ENCODE peak calls at places on chromosomes 5 and 9, in four cellular contexts. I is K562, K is HepG2, O is GM12878. Z is an unnamed sample.

GRCh38 chr5:14896091-14896490 is 24.5 kb upstream of the ANKH start:
- DNase-seq in I (no peak), K (no peak), O (no peak), Z (no peak)

GRCh38 chr9:94697972-94698581 is 28.4 kb upstream of the AOPEP start:
- DNase-seq in I (no peak), K (peak), O (no peak), Z (peak)

GRCh38 chr9:107888773-107889227 is 399.2 kb upstream of the KLF4 start:
- DNase-seq in I (no peak), K (no peak), O (no peak), Z (no peak)

GRCh38 chr9:31304576-31304975 is 1079.9 kb upstream of the ACO1 start:
- DNase-seq in I (no peak), K (no peak), O (no peak), Z (no peak)

GRCh38 chr5:159316519-159317383 is 13.5 kb downstream of the IL12B start:
- DNase-seq in I (peak), K (peak), O (no peak), Z (peak)

GRCh38 chr5:38650540-38651275 is 94.3 kb upstream of the LIFR start:
- DNase-seq in I (no peak), K (no peak), O (no peak), Z (no peak)

GRCh38 chr9:127248241-127248640 is 16.3 kb upstream of the GARNL3 start:
- DNase-seq in I (no peak), K (no peak), O (no peak), Z (no peak)

GRCh38 chr9:84778537-84778936 is 109.0 kb downstream of the NTRK2 start:
- DNase-seq in I (no peak), K (no peak), O (no peak), Z (no peak)

GRCh38 chr5:6766558-6767191 is 53.4 kb downstream of the TENT4A start:
- DNase-seq in I (no peak), K (no peak), O (no peak), Z (no peak)

GRCh38 chr5:143101740-143102386 is 301.6 kb downstream of the NR3C1 start:
- DNase-seq in I (peak), K (no peak), O (no peak), Z (no peak)

GRCh38 chr5:172093965-172094364 is 87.5 kb upstream of the FBXW11 start:
- DNase-seq in I (no peak), K (no peak), O (no peak), Z (no peak)

GRCh38 chr5:160280384-160281090 is 31.8 kb downstream of the CCNJL start:
- DNase-seq in I (no peak), K (no peak), O (no peak), Z (no peak)

GRCh38 chr5:125883223-125883622 is 540.0 kb upstream of the GRAMD2B start:
- DNase-seq in I (no peak), K (no peak), O (no peak), Z (peak)

GRCh38 chr5:95731571-95732554 is 727 bp downstream of the RHOBTB3 start:
- DNase-seq in I (no peak), K (peak), O (no peak), Z (peak)

GRCh38 chr9:106846307-106846706 is 16.7 kb upstream of the ZNF462 start:
- DNase-seq in I (no peak), K (no peak), O (no peak), Z (no peak)

GRCh38 chr5:93583525-93583798 is 440 bp downstream of the NR2F1 start:
- DNase-seq in I (no peak), K (no peak), O (no peak), Z (no peak)

GRCh38 chr5:16406630-16407029 is 59.0 kb downstream of the ZNF622 start:
- DNase-seq in I (no peak), K (no peak), O (no peak), Z (no peak)

GRCh38 chr9:71446499-71447411 is 321.6 kb downstream of the CEMIP2 start:
- DNase-seq in I (peak), K (peak), O (no peak), Z (peak)

GRCh38 chr5:52469835-52470234 is 317.9 kb upstream of the ITGA1 start:
- DNase-seq in I (no peak), K (no peak), O (no peak), Z (no peak)

GRCh38 chr5:2860101-2860500 is 108.6 kb upstream of the IRX2 start:
- DNase-seq in I (no peak), K (no peak), O (no peak), Z (no peak)

GRCh38 chr5:150574818-150575537 is 65.5 kb upstream of the SYNPO start:
- DNase-seq in I (no peak), K (no peak), O (no peak), Z (no peak)

GRCh38 chr5:123487298-123487697 is 24.7 kb upstream of the CSNK1G3 start:
- DNase-seq in I (no peak), K (no peak), O (no peak), Z (no peak)

GRCh38 chr5:55308254-55308836 is 556 bp downstream of the MTREX start:
- DNase-seq in I (peak), K (peak), O (no peak), Z (peak)

GRCh38 chr9:134055981-134056461 is 11.8 kb downstream of the BRD3 start:
- DNase-seq in I (no peak), K (no peak), O (no peak), Z (no peak)

GRCh38 chr9:8287970-8288369 is 488.4 kb upstream of the DMAC1 start:
- DNase-seq in I (no peak), K (no peak), O (no peak), Z (no peak)

GRCh38 chr5:139747583-139748504 is 47.8 kb upstream of the PSD2 start:
- DNase-seq in I (peak), K (no peak), O (no peak), Z (no peak)

GRCh38 chr9:94250456-94250855 is 8.6 kb upstream of the ZNF169 start:
- DNase-seq in I (no peak), K (no peak), O (no peak), Z (no peak)

DNA sequence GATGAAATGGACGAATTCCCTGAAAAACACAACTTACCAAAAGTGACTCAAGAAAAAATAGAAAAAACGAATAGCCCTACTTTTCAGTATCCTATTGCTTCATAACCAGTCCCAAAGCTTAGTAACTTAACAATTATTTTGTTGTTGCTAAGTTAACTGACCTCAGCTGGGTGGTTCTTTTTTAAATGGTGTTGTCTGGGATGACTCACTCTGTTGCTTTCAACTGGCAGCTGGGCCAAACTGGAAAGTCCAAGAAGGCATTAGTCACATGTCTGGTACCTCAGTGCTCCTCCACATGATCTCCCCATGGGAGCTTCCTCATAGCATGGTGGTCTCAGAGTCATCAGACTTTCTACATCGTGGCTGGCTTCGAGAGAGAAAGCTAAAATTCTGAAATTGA is 47.8 kb upstream of the ADAMTS2 start:
- DNase-seq in I (no peak), K (no peak), O (no peak), Z (no peak)
- TF ChIP-seq TARDBP in I (no peak), K (no peak), O (no peak), Z (no peak)

GRCh38 chr5:87277279-87277835 is 9.7 kb downstream of the RASA1 start:
- DNase-seq in I (no peak), K (no peak), O (no peak), Z (no peak)
- TF ChIP-seq TARDBP in I (no peak), K (no peak), O (no peak), Z (no peak)

GRCh38 chr9:114176601-114177295 is 21.4 kb downstream of the COL27A1 start:
- DNase-seq in I (no peak), K (no peak), O (no peak), Z (no peak)

GRCh38 chr9:114178756-114179450 is 23.6 kb downstream of the COL27A1 start:
- DNase-seq in I (no peak), K (no peak), O (no peak), Z (no peak)

GRCh38 chr9:114179516-114179915 is 24.2 kb downstream of the COL27A1 start:
- DNase-seq in I (no peak), K (no peak), O (no peak), Z (no peak)

GRCh38 chr9:114178076-114178475 is 22.7 kb downstream of the COL27A1 start:
- DNase-seq in I (no peak), K (no peak), O (no peak), Z (no peak)

DNA sequence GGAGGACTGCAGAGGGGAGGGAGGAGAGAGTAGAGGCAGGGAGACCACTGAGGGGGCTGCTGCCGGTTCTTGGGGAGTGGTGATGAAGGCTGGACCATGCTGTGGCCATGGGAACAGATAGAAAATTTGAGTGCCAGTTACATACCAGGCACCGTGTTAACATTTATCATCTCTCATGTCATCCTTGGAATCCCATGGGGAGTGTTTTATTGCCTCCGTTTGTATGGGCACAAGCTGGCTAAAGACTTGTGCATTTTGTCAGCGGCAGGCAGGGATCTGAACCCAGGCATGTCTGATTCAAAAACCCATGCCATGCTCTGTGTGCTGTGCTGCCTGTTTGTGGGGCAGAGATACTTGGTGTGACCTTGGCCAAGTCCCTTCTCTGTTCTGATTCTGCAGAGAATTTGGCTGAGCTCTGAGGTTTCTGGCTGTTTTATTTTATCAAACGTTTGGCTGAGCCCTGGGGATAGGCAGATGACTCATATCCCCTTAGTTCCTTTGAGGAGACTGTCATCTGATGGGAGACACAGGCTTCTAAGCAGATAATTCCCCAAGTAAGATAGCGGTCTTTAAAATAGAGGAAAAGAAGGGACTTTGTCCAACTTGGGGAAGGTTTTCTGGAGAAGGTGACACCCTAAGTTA is 22.2 kb downstream of the COL27A1 start:
- DNase-seq in I (peak), K (no peak), O (no peak), Z (no peak)
- TF ChIP-seq TARDBP in I (no peak), K (no peak), O (no peak), Z (no peak)

GRCh38 chr9:60545346-60546315 is 368.6 kb upstream of the SPATA31A5 start:
- DNase-seq in I (no peak), K (no peak), O (no peak), Z (no peak)
- TF ChIP-seq TARDBP in I (no peak), K (no peak), O (no peak), Z (no peak)

DNA sequence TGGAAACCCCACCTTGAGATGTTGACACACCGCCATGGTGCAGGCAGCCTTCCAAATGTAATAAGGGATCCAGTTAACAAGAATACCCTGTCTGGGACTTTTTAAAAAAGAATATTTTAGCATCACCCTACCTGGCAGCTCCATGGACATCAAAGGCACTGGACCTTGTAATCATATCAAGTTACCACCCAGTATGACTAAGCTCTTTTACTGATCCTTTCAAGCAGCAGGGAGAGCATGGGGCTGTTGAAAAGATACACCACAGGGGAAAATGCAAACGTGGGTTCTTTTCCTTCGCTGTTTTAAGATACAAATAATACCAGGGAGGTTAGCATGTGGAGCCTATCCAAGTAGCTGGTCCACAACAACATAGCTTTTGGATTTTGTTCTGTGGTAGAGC is 211.2 kb downstream of the SAXO1 start:
- DNase-seq in I (no peak), K (peak), O (no peak), Z (no peak)
- TF ChIP-seq TARDBP in I (no peak), K (no peak), O (no peak), Z (no peak)

GRCh38 chr9:33448159-33448511 is 742 bp upstream of the AQP3 start:
- DNase-seq in I (no peak), K (no peak), O (no peak), Z (no peak)
- TF ChIP-seq TARDBP in I (no peak), K (no peak), O (no peak), Z (no peak)

GRCh38 chr9:18723366-18723765 is 249.4 kb downstream of the ADAMTSL1 start:
- DNase-seq in I (no peak), K (no peak), O (no peak), Z (no peak)
- TF ChIP-seq TARDBP in I (no peak), K (no peak), O (no peak), Z (no peak)

Z was measured in HEK293T.